ENCODE peak calls at places on chromosomes 1 and 21, in nine cellular contexts. One of them, this sample, is unnamed. For H3K36me3 and H3K9me3, the result is how much of the 10 kb centered on the place peaks cover.

GRCh38 chr1:211829343-211830054 is 1.1 kb downstream of the LPGAT1 start:
- DNase-seq in hepatocyte: peak
- DNase-seq in CD8-positive, alpha-beta memory T cell: no peak
- DNase-seq in osteoblast: no peak
- DNase-seq in left ventricle myocardium inferior: peak
- DNase-seq in colonic mucosa: peak
- DNase-seq in fibroblast of lung: peak
- DNase-seq in prostate gland: peak
- DNase-seq in uterus: peak
- DNase-seq in this sample: peak

GRCh38 chr21:42093991-42094417 is 22.9 kb downstream of the UMODL1 start:
- DNase-seq in hepatocyte: peak
- DNase-seq in prostate gland: peak
- DNase-seq in osteoblast: peak
- DNase-seq in fibroblast of lung: peak
- DNase-seq in uterus: peak
- DNase-seq in left ventricle myocardium inferior: no peak
- DNase-seq in colonic mucosa: no peak
- DNase-seq in CD8-positive, alpha-beta memory T cell: no peak
- DNase-seq in this sample: no peak

GRCh38 chr1:53025034-53025777 is 36.8 kb upstream of the PODN start:
- DNase-seq in osteoblast: peak
- DNase-seq in fibroblast of lung: peak
- DNase-seq in prostate gland: no peak
- DNase-seq in uterus: peak
- DNase-seq in hepatocyte: peak
- DNase-seq in colonic mucosa: peak
- DNase-seq in CD8-positive, alpha-beta memory T cell: no peak
- DNase-seq in left ventricle myocardium inferior: peak
- DNase-seq in this sample: no peak

GRCh38 chr1:46657775-46658174 is 10.4 kb downstream of the ATPAF1 start:
- DNase-seq in colonic mucosa: no peak
- DNase-seq in CD8-positive, alpha-beta memory T cell: no peak
- DNase-seq in osteoblast: no peak
- DNase-seq in fibroblast of lung: no peak
- DNase-seq in left ventricle myocardium inferior: no peak
- DNase-seq in prostate gland: no peak
- DNase-seq in hepatocyte: no peak
- DNase-seq in uterus: no peak
- DNase-seq in this sample: no peak

GRCh38 chr1:216898801-216899200 is 175.6 kb upstream of the ESRRG start:
- DNase-seq in uterus: no peak
- DNase-seq in colonic mucosa: no peak
- DNase-seq in left ventricle myocardium inferior: no peak
- DNase-seq in CD8-positive, alpha-beta memory T cell: no peak
- DNase-seq in hepatocyte: no peak
- DNase-seq in prostate gland: no peak
- DNase-seq in fibroblast of lung: no peak
- DNase-seq in osteoblast: no peak
- DNase-seq in this sample: no peak

GRCh38 chr1:58780586-58781452 is 3.0 kb downstream of the JUN start:
- DNase-seq in osteoblast: no peak
- DNase-seq in CD8-positive, alpha-beta memory T cell: peak
- DNase-seq in colonic mucosa: peak
- DNase-seq in prostate gland: peak
- DNase-seq in fibroblast of lung: peak
- DNase-seq in hepatocyte: peak
- DNase-seq in uterus: no peak
- DNase-seq in left ventricle myocardium inferior: no peak
- DNase-seq in this sample: no peak

GRCh38 chr1:153248480-153248879 is 11.0 kb upstream of the LORICRIN start:
- DNase-seq in osteoblast: no peak
- DNase-seq in hepatocyte: no peak
- DNase-seq in prostate gland: no peak
- DNase-seq in left ventricle myocardium inferior: no peak
- DNase-seq in colonic mucosa: no peak
- DNase-seq in fibroblast of lung: no peak
- DNase-seq in uterus: no peak
- DNase-seq in CD8-positive, alpha-beta memory T cell: no peak
- DNase-seq in this sample: no peak

GRCh38 chr1:91805343-91805801 is 80.6 kb downstream of the TGFBR3 start:
- DNase-seq in hepatocyte: no peak
- DNase-seq in colonic mucosa: no peak
- DNase-seq in CD8-positive, alpha-beta memory T cell: peak
- DNase-seq in prostate gland: no peak
- DNase-seq in osteoblast: no peak
- DNase-seq in uterus: no peak
- DNase-seq in fibroblast of lung: no peak
- DNase-seq in left ventricle myocardium inferior: no peak
- DNase-seq in this sample: no peak

GRCh38 chr1:204769997-204770396 is 84.5 kb upstream of the LRRN2 start:
- DNase-seq in uterus: no peak
- DNase-seq in colonic mucosa: no peak
- DNase-seq in osteoblast: no peak
- DNase-seq in prostate gland: no peak
- DNase-seq in hepatocyte: no peak
- DNase-seq in left ventricle myocardium inferior: no peak
- DNase-seq in fibroblast of lung: peak
- DNase-seq in CD8-positive, alpha-beta memory T cell: no peak
- DNase-seq in this sample: no peak

GRCh38 chr21:32580949-32581348 is 4.4 kb downstream of the TCP10L start:
- DNase-seq in uterus: no peak
- DNase-seq in left ventricle myocardium inferior: no peak
- DNase-seq in prostate gland: no peak
- DNase-seq in colonic mucosa: no peak
- DNase-seq in CD8-positive, alpha-beta memory T cell: no peak
- DNase-seq in hepatocyte: no peak
- DNase-seq in fibroblast of lung: no peak
- DNase-seq in osteoblast: no peak
- DNase-seq in this sample: no peak

GRCh38 chr1:7975212-7975865 is 13.8 kb downstream of the PARK7 start:
- DNase-seq in hepatocyte: peak
- DNase-seq in prostate gland: peak
- DNase-seq in colonic mucosa: peak
- DNase-seq in left ventricle myocardium inferior: peak
- DNase-seq in CD8-positive, alpha-beta memory T cell: no peak
- DNase-seq in fibroblast of lung: peak
- DNase-seq in uterus: peak
- DNase-seq in osteoblast: peak
- DNase-seq in this sample: peak

GRCh38 chr1:87392241-87393192 is 63.8 kb downstream of the LMO4 start:
- DNase-seq in fibroblast of lung: peak
- DNase-seq in prostate gland: no peak
- DNase-seq in hepatocyte: peak
- DNase-seq in colonic mucosa: peak
- DNase-seq in osteoblast: peak
- DNase-seq in left ventricle myocardium inferior: no peak
- DNase-seq in uterus: no peak
- DNase-seq in CD8-positive, alpha-beta memory T cell: no peak
- DNase-seq in this sample: no peak

GRCh38 chr1:93692001-93692400 is 10.4 kb upstream of the BCAR3 start:
- DNase-seq in fibroblast of lung: no peak
- DNase-seq in hepatocyte: no peak
- DNase-seq in left ventricle myocardium inferior: no peak
- DNase-seq in CD8-positive, alpha-beta memory T cell: no peak
- DNase-seq in prostate gland: no peak
- DNase-seq in uterus: no peak
- DNase-seq in osteoblast: no peak
- DNase-seq in colonic mucosa: no peak
- DNase-seq in this sample: no peak

GRCh38 chr1:114395863-114396262 is 115.1 kb downstream of the TRIM33 start:
- DNase-seq in osteoblast: no peak
- DNase-seq in fibroblast of lung: no peak
- DNase-seq in hepatocyte: no peak
- DNase-seq in colonic mucosa: no peak
- DNase-seq in uterus: no peak
- DNase-seq in left ventricle myocardium inferior: no peak
- DNase-seq in CD8-positive, alpha-beta memory T cell: no peak
- DNase-seq in prostate gland: no peak
- DNase-seq in this sample: no peak
- H3K36me3 ChIP-seq in osteoblast: under half
- H3K36me3 ChIP-seq in fibroblast of lung: under half
- H3K36me3 ChIP-seq in hepatocyte: under half
- H3K36me3 ChIP-seq in colonic mucosa: under half
- H3K36me3 ChIP-seq in uterus: under half
- H3K36me3 ChIP-seq in left ventricle myocardium inferior: half or more
- H3K36me3 ChIP-seq in CD8-positive, alpha-beta memory T cell: under half
- H3K36me3 ChIP-seq in prostate gland: under half
- H3K36me3 ChIP-seq in this sample: under half

DNA sequence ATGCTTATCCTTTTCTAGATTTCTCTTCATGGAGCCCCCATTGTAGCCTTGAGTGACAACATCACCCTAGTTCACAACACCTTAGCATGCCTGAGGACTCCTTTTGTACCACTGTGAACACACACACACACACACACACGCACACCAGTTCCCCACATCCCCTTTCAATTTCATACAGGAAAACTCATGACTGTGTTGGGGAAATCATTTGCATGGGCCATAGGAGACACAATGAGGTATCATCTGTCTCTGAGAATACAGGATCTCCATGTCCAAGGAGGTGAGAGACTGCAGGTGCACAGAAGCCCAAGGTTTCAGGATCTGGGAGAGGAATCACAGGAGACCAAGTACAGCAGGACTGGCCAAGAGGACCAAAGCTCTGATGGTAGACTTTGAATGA is 119.7 kb downstream of the TPTE start:
- DNase-seq in uterus: no peak
- DNase-seq in prostate gland: no peak
- DNase-seq in CD8-positive, alpha-beta memory T cell: no peak
- DNase-seq in left ventricle myocardium inferior: no peak
- DNase-seq in colonic mucosa: no peak
- DNase-seq in osteoblast: no peak
- DNase-seq in fibroblast of lung: no peak
- DNase-seq in hepatocyte: no peak
- DNase-seq in this sample: no peak
- H3K9me3 ChIP-seq in uterus: under half
- H3K9me3 ChIP-seq in prostate gland: under half
- H3K9me3 ChIP-seq in CD8-positive, alpha-beta memory T cell: under half
- H3K9me3 ChIP-seq in left ventricle myocardium inferior: half or more
- H3K9me3 ChIP-seq in colonic mucosa: under half
- H3K9me3 ChIP-seq in osteoblast: under half
- H3K9me3 ChIP-seq in fibroblast of lung: under half
- H3K9me3 ChIP-seq in hepatocyte: under half
- H3K9me3 ChIP-seq in this sample: under half

GRCh38 chr1:109827986-109828385 is 64.3 kb upstream of the EPS8L3 start:
- DNase-seq in uterus: no peak
- DNase-seq in CD8-positive, alpha-beta memory T cell: no peak
- DNase-seq in left ventricle myocardium inferior: no peak
- DNase-seq in osteoblast: no peak
- DNase-seq in fibroblast of lung: no peak
- DNase-seq in colonic mucosa: no peak
- DNase-seq in prostate gland: no peak
- DNase-seq in hepatocyte: no peak
- DNase-seq in this sample: no peak
- H3K4me3 ChIP-seq in uterus: no peak
- H3K4me3 ChIP-seq in CD8-positive, alpha-beta memory T cell: no peak
- H3K4me3 ChIP-seq in left ventricle myocardium inferior: no peak
- H3K4me3 ChIP-seq in osteoblast: no peak
- H3K4me3 ChIP-seq in fibroblast of lung: no peak
- H3K4me3 ChIP-seq in colonic mucosa: no peak
- H3K4me3 ChIP-seq in prostate gland: no peak
- H3K4me3 ChIP-seq in hepatocyte: no peak
- H3K4me3 ChIP-seq in this sample: no peak

GRCh38 chr21:37240978-37241377 is 26.2 kb downstream of the VPS26C start:
- DNase-seq in osteoblast: no peak
- DNase-seq in uterus: no peak
- DNase-seq in hepatocyte: no peak
- DNase-seq in fibroblast of lung: no peak
- DNase-seq in left ventricle myocardium inferior: no peak
- DNase-seq in colonic mucosa: no peak
- DNase-seq in CD8-positive, alpha-beta memory T cell: no peak
- DNase-seq in prostate gland: no peak
- DNase-seq in this sample: no peak

GRCh38 chr21:37237346-37237745 is 29.8 kb downstream of the VPS26C start:
- DNase-seq in CD8-positive, alpha-beta memory T cell: no peak
- DNase-seq in prostate gland: no peak
- DNase-seq in colonic mucosa: no peak
- DNase-seq in osteoblast: no peak
- DNase-seq in left ventricle myocardium inferior: no peak
- DNase-seq in uterus: no peak
- DNase-seq in hepatocyte: no peak
- DNase-seq in fibroblast of lung: no peak
- DNase-seq in this sample: no peak

GRCh38 chr21:37233551-37234146 is 33.5 kb downstream of the VPS26C start:
- DNase-seq in prostate gland: no peak
- DNase-seq in hepatocyte: no peak
- DNase-seq in fibroblast of lung: no peak
- DNase-seq in CD8-positive, alpha-beta memory T cell: no peak
- DNase-seq in left ventricle myocardium inferior: no peak
- DNase-seq in colonic mucosa: no peak
- DNase-seq in uterus: no peak
- DNase-seq in osteoblast: no peak
- DNase-seq in this sample: no peak

GRCh38 chr21:37241426-37241825 is 25.7 kb downstream of the VPS26C start:
- DNase-seq in colonic mucosa: no peak
- DNase-seq in osteoblast: no peak
- DNase-seq in hepatocyte: no peak
- DNase-seq in left ventricle myocardium inferior: no peak
- DNase-seq in prostate gland: no peak
- DNase-seq in CD8-positive, alpha-beta memory T cell: no peak
- DNase-seq in fibroblast of lung: no peak
- DNase-seq in uterus: no peak
- DNase-seq in this sample: no peak

DNA sequence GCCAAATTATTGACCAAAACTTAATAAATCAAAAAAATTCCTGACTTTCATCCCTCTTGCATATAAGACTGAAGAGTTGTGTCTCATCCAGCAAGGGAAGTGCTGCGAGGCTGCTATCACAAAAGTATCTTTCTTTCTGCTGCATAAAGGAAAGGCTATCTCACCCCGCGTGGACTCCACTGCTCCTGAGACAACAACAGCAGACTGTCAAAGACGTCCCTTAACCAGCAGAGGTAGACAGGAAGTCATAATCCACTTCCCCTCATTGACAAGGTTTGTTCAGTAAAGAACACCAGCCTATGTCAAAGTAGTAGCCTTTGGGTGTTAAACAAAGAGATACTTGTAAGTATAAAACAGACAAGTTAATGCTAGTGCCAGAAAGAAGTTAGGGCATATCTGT is 29.4 kb downstream of the VPS26C start:
- DNase-seq in left ventricle myocardium inferior: no peak
- DNase-seq in prostate gland: no peak
- DNase-seq in osteoblast: no peak
- DNase-seq in uterus: no peak
- DNase-seq in CD8-positive, alpha-beta memory T cell: no peak
- DNase-seq in colonic mucosa: no peak
- DNase-seq in hepatocyte: no peak
- DNase-seq in fibroblast of lung: no peak
- DNase-seq in this sample: no peak
- H3K36me3 ChIP-seq in left ventricle myocardium inferior: half or more
- H3K36me3 ChIP-seq in prostate gland: under half
- H3K36me3 ChIP-seq in osteoblast: half or more
- H3K36me3 ChIP-seq in uterus: under half
- H3K36me3 ChIP-seq in CD8-positive, alpha-beta memory T cell: under half
- H3K36me3 ChIP-seq in colonic mucosa: under half
- H3K36me3 ChIP-seq in hepatocyte: under half
- H3K36me3 ChIP-seq in fibroblast of lung: under half
- H3K36me3 ChIP-seq in this sample: under half

GRCh38 chr1:2951856-2952255 is 69.4 kb upstream of the ACTRT2 start:
- DNase-seq in hepatocyte: no peak
- DNase-seq in left ventricle myocardium inferior: peak
- DNase-seq in colonic mucosa: no peak
- DNase-seq in prostate gland: no peak
- DNase-seq in fibroblast of lung: no peak
- DNase-seq in uterus: no peak
- DNase-seq in osteoblast: no peak
- DNase-seq in CD8-positive, alpha-beta memory T cell: no peak
- DNase-seq in this sample: no peak
- H3K9me3 ChIP-seq in hepatocyte: under half
- H3K9me3 ChIP-seq in left ventricle myocardium inferior: under half
- H3K9me3 ChIP-seq in colonic mucosa: under half
- H3K9me3 ChIP-seq in prostate gland: under half
- H3K9me3 ChIP-seq in fibroblast of lung: under half
- H3K9me3 ChIP-seq in uterus: under half
- H3K9me3 ChIP-seq in osteoblast: under half
- H3K9me3 ChIP-seq in CD8-positive, alpha-beta memory T cell: under half
- H3K9me3 ChIP-seq in this sample: under half